ENCODE peak calls at places on chromosomes 5 and 9, in seven cellular contexts. One of them, this sample, is unnamed.

GRCh38 chr5:181217111-181217804 is 5.8 kb upstream of the TRIM41 start:
- DNase-seq in CD4-positive, alpha-beta memory T cell: peak
- DNase-seq in stimulated activated CD8-positive, alpha-beta memory T cell treated with anti-CD3 and anti-CD28 coated beads, Interleukin-2, amount 100 ng/mL, for 48 hours: no peak
- DNase-seq in GM06990: peak
- DNase-seq in B cell: no peak
- DNase-seq in effector memory CD4-positive, alpha-beta T cell: peak
- DNase-seq in T-helper 9 cell: peak
- DNase-seq in this sample: peak

GRCh38 chr9:129185991-129186390 is 7.9 kb upstream of the IER5L start:
- DNase-seq in B cell: no peak
- DNase-seq in T-helper 9 cell: no peak
- DNase-seq in stimulated activated CD8-positive, alpha-beta memory T cell treated with anti-CD3 and anti-CD28 coated beads, Interleukin-2, amount 100 ng/mL, for 48 hours: no peak
- DNase-seq in GM06990: no peak
- DNase-seq in effector memory CD4-positive, alpha-beta T cell: no peak
- DNase-seq in CD4-positive, alpha-beta memory T cell: no peak
- DNase-seq in this sample: no peak

GRCh38 chr9:135905380-135906282 is 1.7 kb downstream of the CAMSAP1 start:
- DNase-seq in T-helper 9 cell: peak
- DNase-seq in stimulated activated CD8-positive, alpha-beta memory T cell treated with anti-CD3 and anti-CD28 coated beads, Interleukin-2, amount 100 ng/mL, for 48 hours: no peak
- DNase-seq in GM06990: no peak
- DNase-seq in B cell: no peak
- DNase-seq in CD4-positive, alpha-beta memory T cell: peak
- DNase-seq in effector memory CD4-positive, alpha-beta T cell: peak
- DNase-seq in this sample: no peak

GRCh38 chr5:82165740-82166530 is 112.2 kb downstream of the RPS23 start:
- DNase-seq in B cell: no peak
- DNase-seq in CD4-positive, alpha-beta memory T cell: peak
- DNase-seq in T-helper 9 cell: peak
- DNase-seq in stimulated activated CD8-positive, alpha-beta memory T cell treated with anti-CD3 and anti-CD28 coated beads, Interleukin-2, amount 100 ng/mL, for 48 hours: no peak
- DNase-seq in GM06990: no peak
- DNase-seq in effector memory CD4-positive, alpha-beta T cell: no peak
- DNase-seq in this sample: peak

GRCh38 chr5:3958389-3958788 is 362.8 kb downstream of the IRX1 start:
- DNase-seq in B cell: no peak
- DNase-seq in effector memory CD4-positive, alpha-beta T cell: no peak
- DNase-seq in stimulated activated CD8-positive, alpha-beta memory T cell treated with anti-CD3 and anti-CD28 coated beads, Interleukin-2, amount 100 ng/mL, for 48 hours: no peak
- DNase-seq in T-helper 9 cell: no peak
- DNase-seq in CD4-positive, alpha-beta memory T cell: no peak
- DNase-seq in GM06990: no peak
- DNase-seq in this sample: no peak

GRCh38 chr9:134858051-134858841 is 22.4 kb upstream of the FCN2 start:
- DNase-seq in effector memory CD4-positive, alpha-beta T cell: no peak
- DNase-seq in CD4-positive, alpha-beta memory T cell: no peak
- DNase-seq in GM06990: peak
- DNase-seq in B cell: no peak
- DNase-seq in stimulated activated CD8-positive, alpha-beta memory T cell treated with anti-CD3 and anti-CD28 coated beads, Interleukin-2, amount 100 ng/mL, for 48 hours: no peak
- DNase-seq in T-helper 9 cell: no peak
- DNase-seq in this sample: no peak

GRCh38 chr9:70954126-70954525 is 167.3 kb downstream of the TRPM3 start:
- DNase-seq in GM06990: no peak
- DNase-seq in effector memory CD4-positive, alpha-beta T cell: no peak
- DNase-seq in CD4-positive, alpha-beta memory T cell: no peak
- DNase-seq in stimulated activated CD8-positive, alpha-beta memory T cell treated with anti-CD3 and anti-CD28 coated beads, Interleukin-2, amount 100 ng/mL, for 48 hours: no peak
- DNase-seq in B cell: no peak
- DNase-seq in T-helper 9 cell: no peak
- DNase-seq in this sample: no peak

GRCh38 chr5:126004636-126005035 is 418.6 kb upstream of the GRAMD2B start:
- DNase-seq in CD4-positive, alpha-beta memory T cell: no peak
- DNase-seq in B cell: no peak
- DNase-seq in stimulated activated CD8-positive, alpha-beta memory T cell treated with anti-CD3 and anti-CD28 coated beads, Interleukin-2, amount 100 ng/mL, for 48 hours: no peak
- DNase-seq in GM06990: no peak
- DNase-seq in effector memory CD4-positive, alpha-beta T cell: no peak
- DNase-seq in T-helper 9 cell: no peak
- DNase-seq in this sample: no peak

GRCh38 chr5:98173334-98173733 is 600.1 kb upstream of the RGMB start:
- DNase-seq in B cell: no peak
- DNase-seq in CD4-positive, alpha-beta memory T cell: no peak
- DNase-seq in T-helper 9 cell: no peak
- DNase-seq in effector memory CD4-positive, alpha-beta T cell: no peak
- DNase-seq in GM06990: no peak
- DNase-seq in stimulated activated CD8-positive, alpha-beta memory T cell treated with anti-CD3 and anti-CD28 coated beads, Interleukin-2, amount 100 ng/mL, for 48 hours: no peak
- DNase-seq in this sample: no peak

GRCh38 chr9:2600307-2600706 is 21.3 kb upstream of the VLDLR start:
- DNase-seq in CD4-positive, alpha-beta memory T cell: no peak
- DNase-seq in stimulated activated CD8-positive, alpha-beta memory T cell treated with anti-CD3 and anti-CD28 coated beads, Interleukin-2, amount 100 ng/mL, for 48 hours: no peak
- DNase-seq in GM06990: no peak
- DNase-seq in B cell: no peak
- DNase-seq in effector memory CD4-positive, alpha-beta T cell: no peak
- DNase-seq in T-helper 9 cell: no peak
- DNase-seq in this sample: no peak

GRCh38 chr5:151234476-151235238 is 10.8 kb upstream of the CCDC69 start:
- DNase-seq in GM06990: peak
- DNase-seq in CD4-positive, alpha-beta memory T cell: no peak
- DNase-seq in T-helper 9 cell: no peak
- DNase-seq in effector memory CD4-positive, alpha-beta T cell: no peak
- DNase-seq in B cell: peak
- DNase-seq in stimulated activated CD8-positive, alpha-beta memory T cell treated with anti-CD3 and anti-CD28 coated beads, Interleukin-2, amount 100 ng/mL, for 48 hours: no peak
- DNase-seq in this sample: no peak

GRCh38 chr5:57349214-57349613 is 133.4 kb downstream of the ACTBL2 start:
- DNase-seq in B cell: no peak
- DNase-seq in T-helper 9 cell: no peak
- DNase-seq in GM06990: no peak
- DNase-seq in CD4-positive, alpha-beta memory T cell: no peak
- DNase-seq in stimulated activated CD8-positive, alpha-beta memory T cell treated with anti-CD3 and anti-CD28 coated beads, Interleukin-2, amount 100 ng/mL, for 48 hours: no peak
- DNase-seq in effector memory CD4-positive, alpha-beta T cell: no peak
- DNase-seq in this sample: no peak

GRCh38 chr5:126718246-126718868 is 58.6 kb upstream of the LMNB1 start:
- DNase-seq in stimulated activated CD8-positive, alpha-beta memory T cell treated with anti-CD3 and anti-CD28 coated beads, Interleukin-2, amount 100 ng/mL, for 48 hours: no peak
- DNase-seq in GM06990: no peak
- DNase-seq in T-helper 9 cell: no peak
- DNase-seq in effector memory CD4-positive, alpha-beta T cell: no peak
- DNase-seq in B cell: no peak
- DNase-seq in CD4-positive, alpha-beta memory T cell: no peak
- DNase-seq in this sample: peak

GRCh38 chr9:129489838-129490582 is 130.9 kb downstream of the C9orf50 start:
- DNase-seq in B cell: no peak
- DNase-seq in effector memory CD4-positive, alpha-beta T cell: peak
- DNase-seq in GM06990: no peak
- DNase-seq in T-helper 9 cell: peak
- DNase-seq in CD4-positive, alpha-beta memory T cell: peak
- DNase-seq in stimulated activated CD8-positive, alpha-beta memory T cell treated with anti-CD3 and anti-CD28 coated beads, Interleukin-2, amount 100 ng/mL, for 48 hours: no peak
- DNase-seq in this sample: no peak

GRCh38 chr9:92774274-92774673 is 9.6 kb upstream of the BICD2 start:
- DNase-seq in effector memory CD4-positive, alpha-beta T cell: no peak
- DNase-seq in GM06990: no peak
- DNase-seq in B cell: no peak
- DNase-seq in T-helper 9 cell: no peak
- DNase-seq in CD4-positive, alpha-beta memory T cell: no peak
- DNase-seq in stimulated activated CD8-positive, alpha-beta memory T cell treated with anti-CD3 and anti-CD28 coated beads, Interleukin-2, amount 100 ng/mL, for 48 hours: no peak
- DNase-seq in this sample: no peak

GRCh38 chr5:51214736-51215135 is 168.5 kb upstream of the ISL1 start:
- DNase-seq in CD4-positive, alpha-beta memory T cell: no peak
- DNase-seq in T-helper 9 cell: no peak
- DNase-seq in GM06990: no peak
- DNase-seq in B cell: no peak
- DNase-seq in stimulated activated CD8-positive, alpha-beta memory T cell treated with anti-CD3 and anti-CD28 coated beads, Interleukin-2, amount 100 ng/mL, for 48 hours: no peak
- DNase-seq in effector memory CD4-positive, alpha-beta T cell: no peak
- DNase-seq in this sample: no peak

GRCh38 chr5:32542216-32543059 is 42.9 kb upstream of the SUB1 start:
- DNase-seq in GM06990: peak
- DNase-seq in T-helper 9 cell: no peak
- DNase-seq in B cell: no peak
- DNase-seq in CD4-positive, alpha-beta memory T cell: no peak
- DNase-seq in effector memory CD4-positive, alpha-beta T cell: no peak
- DNase-seq in stimulated activated CD8-positive, alpha-beta memory T cell treated with anti-CD3 and anti-CD28 coated beads, Interleukin-2, amount 100 ng/mL, for 48 hours: no peak
- DNase-seq in this sample: peak

GRCh38 chr9:27414215-27414731 is 109.8 kb upstream of the IFNK start:
- DNase-seq in GM06990: no peak
- DNase-seq in T-helper 9 cell: no peak
- DNase-seq in stimulated activated CD8-positive, alpha-beta memory T cell treated with anti-CD3 and anti-CD28 coated beads, Interleukin-2, amount 100 ng/mL, for 48 hours: no peak
- DNase-seq in CD4-positive, alpha-beta memory T cell: no peak
- DNase-seq in B cell: no peak
- DNase-seq in effector memory CD4-positive, alpha-beta T cell: no peak
- DNase-seq in this sample: no peak

GRCh38 chr9:12538842-12539584 is 154.2 kb upstream of the TYRP1 start:
- DNase-seq in B cell: no peak
- DNase-seq in effector memory CD4-positive, alpha-beta T cell: no peak
- DNase-seq in stimulated activated CD8-positive, alpha-beta memory T cell treated with anti-CD3 and anti-CD28 coated beads, Interleukin-2, amount 100 ng/mL, for 48 hours: no peak
- DNase-seq in GM06990: no peak
- DNase-seq in CD4-positive, alpha-beta memory T cell: no peak
- DNase-seq in T-helper 9 cell: no peak
- DNase-seq in this sample: no peak

GRCh38 chr9:85258823-85259370 is 482.9 kb downstream of the AGTPBP1 start:
- DNase-seq in GM06990: peak
- DNase-seq in B cell: no peak
- DNase-seq in stimulated activated CD8-positive, alpha-beta memory T cell treated with anti-CD3 and anti-CD28 coated beads, Interleukin-2, amount 100 ng/mL, for 48 hours: no peak
- DNase-seq in CD4-positive, alpha-beta memory T cell: no peak
- DNase-seq in effector memory CD4-positive, alpha-beta T cell: no peak
- DNase-seq in T-helper 9 cell: no peak
- DNase-seq in this sample: peak

GRCh38 chr5:170782438-170782837 is 1.1 kb upstream of the GABRP start:
- DNase-seq in CD4-positive, alpha-beta memory T cell: no peak
- DNase-seq in stimulated activated CD8-positive, alpha-beta memory T cell treated with anti-CD3 and anti-CD28 coated beads, Interleukin-2, amount 100 ng/mL, for 48 hours: no peak
- DNase-seq in effector memory CD4-positive, alpha-beta T cell: no peak
- DNase-seq in B cell: no peak
- DNase-seq in GM06990: no peak
- DNase-seq in T-helper 9 cell: no peak
- DNase-seq in this sample: no peak

GRCh38 chr9:109989296-109989695 is 209.3 kb downstream of the PALM2AKAP2 start:
- DNase-seq in B cell: no peak
- DNase-seq in effector memory CD4-positive, alpha-beta T cell: no peak
- DNase-seq in stimulated activated CD8-positive, alpha-beta memory T cell treated with anti-CD3 and anti-CD28 coated beads, Interleukin-2, amount 100 ng/mL, for 48 hours: no peak
- DNase-seq in CD4-positive, alpha-beta memory T cell: no peak
- DNase-seq in T-helper 9 cell: no peak
- DNase-seq in GM06990: no peak
- DNase-seq in this sample: no peak

GRCh38 chr5:78260771-78261170 is 33.7 kb downstream of the AP3B1 start:
- DNase-seq in CD4-positive, alpha-beta memory T cell: no peak
- DNase-seq in effector memory CD4-positive, alpha-beta T cell: no peak
- DNase-seq in GM06990: no peak
- DNase-seq in T-helper 9 cell: no peak
- DNase-seq in stimulated activated CD8-positive, alpha-beta memory T cell treated with anti-CD3 and anti-CD28 coated beads, Interleukin-2, amount 100 ng/mL, for 48 hours: no peak
- DNase-seq in B cell: no peak
- DNase-seq in this sample: no peak

GRCh38 chr5:77952811-77953210 is 176.7 kb upstream of the TBCA start:
- DNase-seq in GM06990: no peak
- DNase-seq in stimulated activated CD8-positive, alpha-beta memory T cell treated with anti-CD3 and anti-CD28 coated beads, Interleukin-2, amount 100 ng/mL, for 48 hours: no peak
- DNase-seq in CD4-positive, alpha-beta memory T cell: no peak
- DNase-seq in T-helper 9 cell: no peak
- DNase-seq in B cell: no peak
- DNase-seq in effector memory CD4-positive, alpha-beta T cell: no peak
- DNase-seq in this sample: no peak

GRCh38 chr9:92064711-92065110 is 50.5 kb downstream of the SPTLC1 start:
- DNase-seq in stimulated activated CD8-positive, alpha-beta memory T cell treated with anti-CD3 and anti-CD28 coated beads, Interleukin-2, amount 100 ng/mL, for 48 hours: no peak
- DNase-seq in effector memory CD4-positive, alpha-beta T cell: no peak
- DNase-seq in T-helper 9 cell: no peak
- DNase-seq in CD4-positive, alpha-beta memory T cell: no peak
- DNase-seq in GM06990: no peak
- DNase-seq in B cell: no peak
- DNase-seq in this sample: no peak

GRCh38 chr5:26487553-26487952 is 550.8 kb downstream of the CDH9 start:
- DNase-seq in effector memory CD4-positive, alpha-beta T cell: no peak
- DNase-seq in B cell: no peak
- DNase-seq in stimulated activated CD8-positive, alpha-beta memory T cell treated with anti-CD3 and anti-CD28 coated beads, Interleukin-2, amount 100 ng/mL, for 48 hours: no peak
- DNase-seq in GM06990: no peak
- DNase-seq in CD4-positive, alpha-beta memory T cell: no peak
- DNase-seq in T-helper 9 cell: no peak
- DNase-seq in this sample: no peak

GRCh38 chr9:106696804-106697203 is 166.2 kb upstream of the ZNF462 start:
- DNase-seq in CD4-positive, alpha-beta memory T cell: no peak
- DNase-seq in effector memory CD4-positive, alpha-beta T cell: no peak
- DNase-seq in B cell: no peak
- DNase-seq in GM06990: no peak
- DNase-seq in T-helper 9 cell: no peak
- DNase-seq in stimulated activated CD8-positive, alpha-beta memory T cell treated with anti-CD3 and anti-CD28 coated beads, Interleukin-2, amount 100 ng/mL, for 48 hours: no peak
- DNase-seq in this sample: no peak

GRCh38 chr5:91222482-91222881 is 160.6 kb downstream of the ARRDC3 start:
- DNase-seq in GM06990: no peak
- DNase-seq in CD4-positive, alpha-beta memory T cell: no peak
- DNase-seq in effector memory CD4-positive, alpha-beta T cell: no peak
- DNase-seq in B cell: no peak
- DNase-seq in stimulated activated CD8-positive, alpha-beta memory T cell treated with anti-CD3 and anti-CD28 coated beads, Interleukin-2, amount 100 ng/mL, for 48 hours: no peak
- DNase-seq in T-helper 9 cell: no peak
- DNase-seq in this sample: no peak

GRCh38 chr5:38263983-38264382 is 5.6 kb downstream of the EGFLAM start:
- DNase-seq in GM06990: no peak
- DNase-seq in stimulated activated CD8-positive, alpha-beta memory T cell treated with anti-CD3 and anti-CD28 coated beads, Interleukin-2, amount 100 ng/mL, for 48 hours: no peak
- DNase-seq in B cell: no peak
- DNase-seq in T-helper 9 cell: no peak
- DNase-seq in effector memory CD4-positive, alpha-beta T cell: no peak
- DNase-seq in CD4-positive, alpha-beta memory T cell: no peak
- DNase-seq in this sample: no peak

GRCh38 chr5:171115519-171115918 is 193.5 kb upstream of the TLX3 start:
- DNase-seq in stimulated activated CD8-positive, alpha-beta memory T cell treated with anti-CD3 and anti-CD28 coated beads, Interleukin-2, amount 100 ng/mL, for 48 hours: no peak
- DNase-seq in T-helper 9 cell: no peak
- DNase-seq in CD4-positive, alpha-beta memory T cell: no peak
- DNase-seq in B cell: no peak
- DNase-seq in GM06990: no peak
- DNase-seq in effector memory CD4-positive, alpha-beta T cell: no peak
- DNase-seq in this sample: no peak

GRCh38 chr5:176675676-176676360 is 28.5 kb downstream of the TSPAN17 start:
- DNase-seq in GM06990: no peak
- DNase-seq in T-helper 9 cell: no peak
- DNase-seq in stimulated activated CD8-positive, alpha-beta memory T cell treated with anti-CD3 and anti-CD28 coated beads, Interleukin-2, amount 100 ng/mL, for 48 hours: no peak
- DNase-seq in effector memory CD4-positive, alpha-beta T cell: no peak
- DNase-seq in B cell: no peak
- DNase-seq in CD4-positive, alpha-beta memory T cell: no peak
- DNase-seq in this sample: no peak

GRCh38 chr5:123582570-123583293 is 70.8 kb downstream of the CSNK1G3 start:
- DNase-seq in CD4-positive, alpha-beta memory T cell: no peak
- DNase-seq in T-helper 9 cell: no peak
- DNase-seq in B cell: no peak
- DNase-seq in GM06990: no peak
- DNase-seq in effector memory CD4-positive, alpha-beta T cell: no peak
- DNase-seq in stimulated activated CD8-positive, alpha-beta memory T cell treated with anti-CD3 and anti-CD28 coated beads, Interleukin-2, amount 100 ng/mL, for 48 hours: no peak
- DNase-seq in this sample: no peak

GRCh38 chr9:83511051-83511450 is 27.1 kb downstream of the FRMD3 start:
- DNase-seq in B cell: no peak
- DNase-seq in T-helper 9 cell: no peak
- DNase-seq in effector memory CD4-positive, alpha-beta T cell: no peak
- DNase-seq in GM06990: peak
- DNase-seq in CD4-positive, alpha-beta memory T cell: no peak
- DNase-seq in stimulated activated CD8-positive, alpha-beta memory T cell treated with anti-CD3 and anti-CD28 coated beads, Interleukin-2, amount 100 ng/mL, for 48 hours: no peak
- DNase-seq in this sample: peak

GRCh38 chr9:268616-269015 is 54.0 kb downstream of the DOCK8 start:
- DNase-seq in CD4-positive, alpha-beta memory T cell: no peak
- DNase-seq in stimulated activated CD8-positive, alpha-beta memory T cell treated with anti-CD3 and anti-CD28 coated beads, Interleukin-2, amount 100 ng/mL, for 48 hours: no peak
- DNase-seq in GM06990: no peak
- DNase-seq in T-helper 9 cell: no peak
- DNase-seq in effector memory CD4-positive, alpha-beta T cell: no peak
- DNase-seq in B cell: no peak
- DNase-seq in this sample: no peak

This sample was measured in HL-60.